ENCODE peak calls at places on chromosomes 4 and X, in seven cellular contexts. R is retinal pigment epithelial cell, L is AG09309, E is A549, N is GM12864, M is SK-N-MC, V is fibroblast of lung. X is an unnamed sample.
A peak's percentile ranks its signal among the peaks of the same experiment; 100 is the strongest.

GRCh38 chrX:48466696-48467095 is 3.4 kb downstream of the SLC38A5 start:
- DNase-seq in R (no peak), L (no peak), E (no peak), N (no peak), M (no peak), V (no peak), X (no peak)

GRCh38 chrX:38807873-38808272 is 6.6 kb downstream of the MID1IP1 start:
- DNase-seq in R (no peak), L (peak; percentile 20), E (no peak), N (no peak), M (no peak), V (no peak), X (no peak)

GRCh38 chrX:22296871-22297270 is 24.2 kb downstream of the CBLL2 start:
- DNase-seq in R (no peak), L (no peak), E (no peak), N (no peak), M (peak; percentile 77), V (no peak), X (no peak)

GRCh38 chr4:161714928-161715327 is 448.9 kb downstream of the FSTL5 start:
- DNase-seq in R (no peak), L (no peak), E (no peak), N (no peak), M (no peak), V (peak; percentile 52), X (peak; percentile 4)

GRCh38 chr4:120870279-120870673 is 52.2 kb downstream of the PRDM5 start:
- DNase-seq in R (no peak), L (no peak), E (no peak), N (no peak), M (no peak), V (no peak), X (no peak)

GRCh38 chr4:80014531-80014930 is 58.5 kb downstream of the ANTXR2 start:
- DNase-seq in R (no peak), L (no peak), E (no peak), N (no peak), M (no peak), V (no peak), X (no peak)

GRCh38 chr4:53026233-53026632 is 164.1 kb downstream of the RASL11B start:
- DNase-seq in R (no peak), L (no peak), E (no peak), N (no peak), M (no peak), V (no peak), X (no peak)

GRCh38 chr4:87498446-87498900 is 30.7 kb downstream of the SPARCL1 start:
- DNase-seq in R (no peak), L (peak; percentile 28), E (no peak), N (no peak), M (no peak), V (peak; percentile 86), X (peak; percentile 80)

DNA sequence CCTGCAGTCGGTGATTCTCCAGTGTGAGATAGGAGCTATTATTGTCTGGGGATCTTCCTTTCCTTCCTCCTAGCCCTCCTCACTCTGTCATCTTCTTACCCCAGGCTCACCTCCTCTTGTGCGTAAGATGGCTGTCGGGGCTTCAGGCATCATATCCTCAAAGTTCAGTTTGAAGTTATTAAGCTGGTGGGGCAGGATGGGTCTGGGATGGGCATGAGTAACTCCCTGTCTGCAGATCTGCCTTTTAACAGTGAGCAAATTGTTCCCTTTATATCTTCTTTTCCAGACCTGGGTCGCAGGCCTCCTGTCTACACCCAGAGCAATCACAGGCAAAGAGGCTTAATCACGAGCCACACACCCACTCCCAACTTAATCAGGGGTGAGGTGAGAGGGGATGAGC is 900 bp upstream of the MTMR1 start:
- DNase-seq in R (no peak), L (no peak), E (no peak), N (no peak), M (no peak), V (no peak), X (no peak)
- H3K4me3 ChIP-seq in R (peak overlapping the region; percentile 67), L (no peak overlapping the region), E (peak overlapping the region; percentile 87), N (peak overlapping the region; percentile 57), M (peak overlapping the region; percentile 80), V (no peak overlapping the region), X (peak overlapping the region; percentile 52)

DNA sequence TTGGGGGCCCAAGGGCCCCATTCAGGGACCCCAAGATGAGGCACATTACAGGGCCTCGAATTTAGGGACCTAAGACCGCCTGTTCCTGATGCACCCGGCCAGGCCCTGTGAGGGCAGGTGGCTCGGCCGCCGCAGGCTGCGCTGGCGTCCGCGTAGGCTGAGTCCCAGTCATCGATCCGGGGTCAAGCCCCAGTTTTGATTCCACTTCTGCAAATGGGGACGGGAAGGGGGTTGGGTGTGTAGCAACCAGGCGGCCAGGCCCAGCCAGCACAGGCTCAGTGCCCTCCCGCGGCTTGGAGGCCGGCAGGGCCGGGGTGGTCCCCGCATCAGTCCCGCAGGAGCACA is 327 bp downstream of the PNPLA4 start:
- DNase-seq in R (no peak), L (no peak), E (no peak), N (no peak), M (no peak), V (no peak), X (no peak)
- H3K4me3 ChIP-seq in R (peak overlapping the region; percentile 72), L (peak overlapping the region; percentile 70), E (peak overlapping the region; percentile 62), N (peak overlapping the region; percentile 68), M (no peak overlapping the region), V (peak overlapping the region; percentile 74), X (peak overlapping the region; percentile 42)

GRCh38 chr4:20255823-20256222 is 4.1 kb downstream of the SLIT2 start:
- DNase-seq in R (no peak), L (no peak), E (no peak), N (no peak), M (no peak), V (peak; percentile 34), X (no peak)

GRCh38 chr4:20253799-20254409 is 2.2 kb downstream of the SLIT2 start:
- DNase-seq in R (no peak), L (no peak), E (no peak), N (no peak), M (no peak), V (peak; percentile 32), X (no peak)

GRCh38 chr4:20255251-20255586 is 3.5 kb downstream of the SLIT2 start:
- DNase-seq in R (no peak), L (no peak), E (no peak), N (no peak), M (no peak), V (no peak), X (no peak)

GRCh38 chr4:20253272-20253798 is 1.6 kb downstream of the SLIT2 start:
- DNase-seq in R (no peak), L (no peak), E (no peak), N (no peak), M (no peak), V (peak; percentile 26), X (no peak)

DNA sequence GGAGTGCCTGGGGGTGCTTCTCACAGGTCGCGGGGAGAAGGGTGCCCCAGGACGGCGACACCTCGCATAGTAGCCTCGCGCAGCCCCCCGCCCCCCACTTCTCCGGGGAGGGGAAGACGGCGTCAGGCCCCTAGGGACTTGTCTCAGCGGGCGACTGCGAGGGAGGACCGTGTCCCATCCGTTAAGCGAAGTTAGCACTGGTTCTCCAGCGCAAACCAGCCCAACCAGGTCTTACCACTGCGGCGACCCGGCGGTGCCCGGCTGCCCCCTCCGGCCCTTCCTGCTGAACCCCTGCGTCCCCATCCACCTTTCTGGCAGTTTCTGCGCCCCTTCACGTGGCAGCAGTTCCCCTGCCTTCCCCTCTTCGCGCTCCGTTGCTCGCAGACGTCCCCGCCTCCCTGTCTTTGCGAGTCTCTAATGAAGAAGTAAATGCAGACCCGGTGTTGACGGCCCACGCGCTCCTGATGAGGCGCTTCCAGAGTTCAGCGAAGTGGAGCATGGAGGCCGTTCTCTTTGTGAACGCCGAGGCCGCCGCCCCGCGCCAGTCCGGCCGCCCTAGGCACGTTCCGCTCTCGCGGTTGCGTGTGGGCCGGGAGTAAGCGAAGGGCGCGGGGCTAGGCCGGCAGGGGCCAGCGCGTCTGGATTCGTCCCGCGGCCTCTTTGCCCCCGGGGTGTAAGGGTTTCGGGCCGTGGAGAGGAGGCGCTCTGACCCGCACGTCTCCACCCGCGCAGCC is 3.0 kb downstream of the SLIT2 start:
- DNase-seq in R (no peak), L (no peak), E (no peak), N (no peak), M (no peak), V (peak; percentile 45), X (no peak)
- H3K4me3 ChIP-seq in R (peak overlapping the region; percentile 68), L (peak overlapping the region; percentile 87), E (no peak overlapping the region), N (no peak overlapping the region), M (peak overlapping the region; percentile 81), V (peak overlapping the region; percentile 81), X (peak overlapping the region; percentile 76)

GRCh38 chr4:686371-687040 is 2.4 kb downstream of the SLC49A3 start:
- DNase-seq in R (no peak), L (no peak), E (no peak), N (no peak), M (no peak), V (no peak), X (no peak)

GRCh38 chr4:689498-690122 is 659 bp upstream of the SLC49A3 start:
- DNase-seq in R (no peak), L (no peak), E (no peak), N (no peak), M (no peak), V (no peak), X (no peak)

GRCh38 chr4:687048-687974 is 1.6 kb downstream of the SLC49A3 start:
- DNase-seq in R (peak; percentile 48), L (peak; percentile 52), E (peak; percentile 91), N (no peak), M (no peak), V (peak; percentile 87), X (peak; percentile 61)

GRCh38 chr4:688695-689497 is at the start of gene SLC49A3:
- DNase-seq in R (no peak), L (no peak), E (no peak), N (no peak), M (no peak), V (no peak), X (no peak)

DNA sequence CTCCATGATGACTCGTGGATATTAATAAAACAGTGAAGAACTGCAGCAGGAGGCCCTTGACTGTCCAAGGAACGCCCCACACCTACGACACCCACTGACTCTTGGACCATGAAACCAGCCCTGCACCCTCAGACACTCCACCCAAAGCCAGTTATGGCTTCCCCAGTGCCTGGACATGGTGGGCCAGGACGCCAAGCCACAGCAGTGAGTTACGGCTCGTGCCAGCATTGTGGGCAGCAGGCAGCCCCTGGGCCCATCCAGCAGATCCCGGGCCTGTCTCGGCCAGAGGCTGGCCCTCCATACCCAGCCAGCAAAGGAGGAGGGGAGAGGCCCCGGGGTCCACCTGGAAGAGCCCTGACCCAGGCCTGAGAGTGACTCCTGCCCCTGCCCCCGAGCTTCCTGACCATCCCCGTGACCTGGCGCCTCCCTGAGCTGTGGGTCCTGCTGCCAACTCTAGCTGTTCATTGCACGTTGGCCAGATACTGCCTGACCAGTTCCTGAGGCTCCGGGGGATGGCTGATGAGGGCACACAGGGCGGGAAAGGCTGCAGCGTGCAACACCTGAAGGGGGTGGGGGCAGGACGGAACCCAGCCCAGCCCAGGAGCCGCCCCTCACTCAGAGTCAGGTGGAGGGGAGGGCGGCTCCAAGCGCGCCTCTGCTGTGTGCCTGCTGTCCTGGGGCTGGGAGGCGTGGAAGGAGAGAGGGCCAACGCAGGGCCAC is 816 bp downstream of the SLC49A3 start:
- DNase-seq in R (no peak), L (no peak), E (no peak), N (no peak), M (no peak), V (no peak), X (no peak)
- H3K4me3 ChIP-seq in R (no peak overlapping the region), L (peak overlapping the region; percentile 40), E (no peak overlapping the region), N (no peak overlapping the region), M (no peak overlapping the region), V (no peak overlapping the region), X (no peak overlapping the region)

X was measured in skeletal muscle cell.